ENCODE peak calls at places on chromosomes 13 and 19, in eight cellular contexts. O is activated CD4-positive, alpha-beta T cell treated with anti-CD3 and anti-CD28 coated beads for 1 hour; Y is T-helper 1 cell; U is DMS153; B is NCI-H2029; Q is IMR-90; J is pancreas; K is activated naive CD4-positive, alpha-beta T cell. H is an unnamed sample.

GRCh38 chr19:4369109-4369887 is 25.9 kb downstream of the MPND start:
- DNase-seq in Y (peak; percentile 71), U (peak; percentile 26), K (peak; percentile 48), B (no peak), J (no peak), Q (no peak), O (peak; percentile 44), H (peak; percentile 31)

GRCh38 chr19:3975144-3975543 is 4.2 kb upstream of the DAPK3 start:
- DNase-seq in K (no peak), Q (no peak), Y (no peak), J (no peak), U (no peak), B (no peak), O (no peak), H (no peak)

GRCh38 chr19:343941-344624 is 513 bp downstream of the MIER2 start:
- DNase-seq in B (no peak), O (no peak), U (no peak), Y (no peak), K (peak; percentile 54), J (no peak), Q (no peak), H (no peak)

GRCh38 chr13:95237310-95237870 is 63.9 kb downstream of the ABCC4 start:
- DNase-seq in B (no peak), O (no peak), U (no peak), K (no peak), Q (no peak), Y (no peak), J (no peak), H (no peak)

GRCh38 chr13:32837307-32837972 is 178.8 kb upstream of the KL start:
- DNase-seq in K (no peak), B (no peak), J (no peak), Y (no peak), Q (no peak), U (peak; percentile 65), O (no peak), H (peak; percentile 49)

GRCh38 chr19:18399008-18399407 is 1.6 kb upstream of the LRRC25 start:
- DNase-seq in B (no peak), J (peak; percentile 71), U (no peak), Y (no peak), Q (peak; percentile 87), K (no peak), O (no peak), H (no peak)

GRCh38 chr13:99686157-99686572 is 184.9 kb downstream of the TM9SF2 start:
- DNase-seq in O (no peak), U (no peak), B (no peak), Q (peak; percentile 4), Y (no peak), K (no peak), J (peak; percentile 33), H (peak; percentile 7)

GRCh38 chr13:31629085-31629785 is 110.1 kb upstream of the RXFP2 start:
- DNase-seq in J (no peak), B (no peak), U (no peak), Q (peak; percentile 40), K (no peak), Y (no peak), O (no peak), H (peak; percentile 63)

GRCh38 chr13:100088282-100088647 is 628 bp upstream of the PCCA start:
- DNase-seq in U (no peak), O (no peak), Y (no peak), J (no peak), Q (no peak), B (no peak), K (no peak), H (no peak)

GRCh38 chr19:1690570-1691307 is 38.3 kb upstream of the TCF3 start:
- DNase-seq in K (peak; percentile 32), O (no peak), B (peak; percentile 17), J (no peak), U (no peak), Q (no peak), Y (peak; percentile 26), H (no peak)

GRCh38 chr13:100347941-100348340 is 240.6 kb downstream of the GGACT start:
- DNase-seq in J (no peak), B (no peak), U (peak; percentile 52), O (no peak), K (no peak), Q (no peak), Y (no peak), H (no peak)

GRCh38 chr19:1768248-1768647 is 14.9 kb downstream of the ONECUT3 start:
- DNase-seq in J (no peak), B (no peak), Y (no peak), Q (no peak), U (no peak), K (no peak), O (no peak), H (no peak)

GRCh38 chr13:51050021-51050886 is 60.8 kb downstream of the C13orf42 start:
- DNase-seq in O (no peak), K (no peak), Q (peak; percentile 40), U (no peak), B (no peak), J (no peak), Y (no peak), H (no peak)

GRCh38 chr19:43651758-43652545 is 12.3 kb upstream of the CADM4 start:
- DNase-seq in B (peak; percentile 48), U (peak; percentile 41), K (no peak), J (peak; percentile 56), Q (peak; percentile 65), O (no peak), Y (no peak), H (peak; percentile 16)

GRCh38 chr19:13964776-13965175 is 12.5 kb downstream of the DCAF15 start:
- DNase-seq in Q (peak; percentile 66), U (no peak), Y (no peak), B (no peak), K (no peak), O (no peak), J (no peak), H (no peak)

GRCh38 chr13:26721251-26721939 is 39.2 kb downstream of the GPR12 start:
- DNase-seq in O (no peak), Y (no peak), J (no peak), Q (no peak), K (peak; percentile 8), U (peak; percentile 85), B (no peak), H (peak; percentile 91)

GRCh38 chr19:49918089-49918488 is 10.9 kb upstream of the ATF5 start:
- DNase-seq in Q (no peak), B (no peak), U (no peak), O (no peak), J (no peak), K (no peak), Y (no peak), H (no peak)

H was measured in GDM1.